ENCODE peak calls at places on chromosome 12, in four cellular contexts. E is pancreas, A is SW480, J is heart right ventricle. R is an unnamed sample.

GRCh38 chr12:93982847-93983315 is 165.5 kb upstream of the PLXNC1 start:
- DNase-seq in J (no peak), A (no peak), E (no peak), R (peak)

GRCh38 chr12:31950088-31950487 is 9.1 kb upstream of the RESF1 start:
- DNase-seq in A (no peak), J (no peak), E (no peak), R (no peak)

GRCh38 chr12:113200016-113200797 is 14.7 kb downstream of the RITA1 start:
- DNase-seq in E (peak), J (no peak), A (no peak), R (no peak)

GRCh38 chr12:114294303-114294685 is 111.7 kb downstream of the TBX5 start:
- DNase-seq in J (no peak), E (no peak), A (no peak), R (no peak)

GRCh38 chr12:79834712-79835376 is 100.1 kb downstream of the PPP1R12A start:
- DNase-seq in J (no peak), A (no peak), E (no peak), R (peak)

GRCh38 chr12:26298785-26299621 is 103.6 kb downstream of the SSPN start:
- DNase-seq in E (no peak), A (peak), J (no peak), R (peak)

GRCh38 chr12:105935981-105936380 is 202.8 kb downstream of the NUAK1 start:
- DNase-seq in J (no peak), E (no peak), A (no peak), R (peak)

GRCh38 chr12:97921957-97922722 is 459.5 kb downstream of the RMST start:
- DNase-seq in E (no peak), J (no peak), A (peak), R (peak)

GRCh38 chr12:11901687-11902524 is 168.8 kb upstream of the BCL2L14 start:
- DNase-seq in A (no peak), J (no peak), E (no peak), R (no peak)

GRCh38 chr12:128543493-128543892 is 276.5 kb downstream of the TMEM132C start:
- DNase-seq in A (no peak), J (no peak), E (no peak), R (no peak)

GRCh38 chr12:69527506-69528272 is 57.5 kb downstream of the FRS2 start:
- DNase-seq in J (no peak), E (no peak), A (no peak), R (no peak)

GRCh38 chr12:60394680-60395079 is 798.9 kb downstream of the SLC16A7 start:
- DNase-seq in E (no peak), A (peak), J (no peak), R (peak)

GRCh38 chr12:5051913-5052312 is 8.2 kb downstream of the KCNA5 start:
- DNase-seq in A (no peak), J (no peak), E (no peak), R (no peak)

R was measured in DMS53.